ENCODE peak calls at places on chromosomes 5 and 9, in four cellular contexts. S is psoas muscle, N is GM06990, I is heart left ventricle. T is an unnamed sample.

GRCh38 chr5:78838753-78839152 is 146.4 kb downstream of the ARSB start:
- DNase-seq in N (no peak), I (no peak), S (no peak), T (no peak)

GRCh38 chr9:86802900-86803673 is 144.2 kb downstream of the GAS1 start:
- DNase-seq in I (no peak), S (no peak), N (no peak), T (no peak)

GRCh38 chr9:104931256-104931655 is 3.3 kb upstream of the ABCA1 start:
- DNase-seq in I (no peak), S (no peak), N (no peak), T (no peak)

GRCh38 chr5:139243425-139243965 is 45.3 kb upstream of the SIL1 start:
- DNase-seq in N (no peak), S (no peak), I (no peak), T (no peak)

GRCh38 chr5:109929371-109929770 is 239.6 kb downstream of the MAN2A1 start:
- DNase-seq in S (no peak), I (no peak), N (no peak), T (no peak)

GRCh38 chr9:132351404-132352050 is 3.3 kb downstream of the SETX start:
- DNase-seq in I (no peak), N (no peak), S (no peak), T (peak; percentile 37)

GRCh38 chr5:2192496-2192895 is 309.8 kb upstream of the IRX4 start:
- DNase-seq in N (no peak), I (no peak), S (no peak), T (no peak)

GRCh38 chr9:136170291-136170901 is 34.5 kb downstream of the LHX3 start:
- DNase-seq in N (peak; percentile 40), S (no peak), I (peak; percentile 21), T (peak; percentile 50)

GRCh38 chr5:137611926-137612435 is 112.9 kb upstream of the SPOCK1 start:
- DNase-seq in S (no peak), N (no peak), I (no peak), T (no peak)

GRCh38 chr5:32329395-32329834 is 16.7 kb upstream of the MTMR12 start:
- DNase-seq in I (peak; percentile 56), N (peak; percentile 53), S (peak; percentile 66), T (peak; percentile 81)

GRCh38 chr5:29214821-29215220 is 1978.7 kb upstream of the CDH6 start:
- DNase-seq in N (no peak), I (no peak), S (no peak), T (no peak)

GRCh38 chr5:142512680-142513042 is 173.2 kb downstream of the FGF1 start:
- DNase-seq in S (no peak), I (no peak), N (no peak), T (no peak)

GRCh38 chr5:122089614-122090013 is 11.6 kb upstream of the LOX start:
- DNase-seq in N (no peak), S (no peak), I (no peak), T (no peak)

GRCh38 chr5:100858987-100859545 is 44.0 kb downstream of the ST8SIA4 start:
- DNase-seq in I (no peak), S (no peak), N (no peak), T (no peak)

GRCh38 chr9:92064711-92065110 is 50.5 kb downstream of the SPTLC1 start:
- DNase-seq in N (no peak), I (no peak), S (no peak), T (no peak)

DNA sequence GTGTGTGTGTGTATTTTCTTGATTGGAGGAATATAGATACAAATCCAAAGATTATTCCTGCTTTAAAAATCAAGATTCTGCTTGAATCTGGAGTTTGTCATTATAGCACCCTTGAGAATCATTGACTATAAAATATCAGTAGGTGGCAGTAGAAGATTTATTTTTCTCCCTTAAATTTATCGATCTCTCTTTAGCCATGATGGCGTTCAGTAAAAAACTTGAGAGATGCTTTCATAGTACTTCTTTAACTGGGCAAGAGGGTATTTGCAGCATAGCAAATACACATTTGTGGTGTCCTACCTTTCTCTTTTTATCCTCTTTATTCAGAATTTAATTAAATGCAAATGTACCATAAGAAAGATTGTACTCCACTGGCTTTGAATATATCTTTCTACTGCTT is 307.7 kb downstream of the ADGRV1 start:
- DNase-seq in I (no peak), N (peak; percentile 1), S (no peak), T (peak; percentile 14)
- TF ChIP-seq CTCF in I (peak; percentile 68), N (peak; percentile 36), S (peak; percentile 60), T (peak; percentile 16)

DNA sequence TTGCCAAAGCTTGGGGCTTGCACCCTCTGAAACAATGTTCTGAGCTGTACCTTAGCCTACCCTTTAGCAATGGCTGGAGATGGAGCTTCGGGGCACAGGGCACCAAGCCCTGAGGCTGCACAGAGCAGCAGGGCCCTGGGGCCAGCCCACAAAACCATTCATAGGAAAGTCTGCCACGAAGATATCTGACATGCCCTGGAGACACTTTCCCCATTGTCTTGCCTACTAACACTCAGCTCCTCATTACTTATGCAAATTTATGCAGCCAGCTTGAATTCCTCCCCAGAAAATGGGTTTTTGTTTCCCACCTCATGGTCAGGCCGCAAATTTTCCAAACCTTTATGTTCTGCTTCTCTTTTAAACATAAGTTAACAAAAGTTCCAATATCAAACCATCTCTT is 105.7 kb downstream of the DTWD2 start:
- DNase-seq in S (no peak), I (no peak), N (no peak), T (no peak)
- H3K4me3 ChIP-seq in S (no peak overlapping the region), I (no peak overlapping the region), N (no peak overlapping the region), T (no peak overlapping the region)

DNA sequence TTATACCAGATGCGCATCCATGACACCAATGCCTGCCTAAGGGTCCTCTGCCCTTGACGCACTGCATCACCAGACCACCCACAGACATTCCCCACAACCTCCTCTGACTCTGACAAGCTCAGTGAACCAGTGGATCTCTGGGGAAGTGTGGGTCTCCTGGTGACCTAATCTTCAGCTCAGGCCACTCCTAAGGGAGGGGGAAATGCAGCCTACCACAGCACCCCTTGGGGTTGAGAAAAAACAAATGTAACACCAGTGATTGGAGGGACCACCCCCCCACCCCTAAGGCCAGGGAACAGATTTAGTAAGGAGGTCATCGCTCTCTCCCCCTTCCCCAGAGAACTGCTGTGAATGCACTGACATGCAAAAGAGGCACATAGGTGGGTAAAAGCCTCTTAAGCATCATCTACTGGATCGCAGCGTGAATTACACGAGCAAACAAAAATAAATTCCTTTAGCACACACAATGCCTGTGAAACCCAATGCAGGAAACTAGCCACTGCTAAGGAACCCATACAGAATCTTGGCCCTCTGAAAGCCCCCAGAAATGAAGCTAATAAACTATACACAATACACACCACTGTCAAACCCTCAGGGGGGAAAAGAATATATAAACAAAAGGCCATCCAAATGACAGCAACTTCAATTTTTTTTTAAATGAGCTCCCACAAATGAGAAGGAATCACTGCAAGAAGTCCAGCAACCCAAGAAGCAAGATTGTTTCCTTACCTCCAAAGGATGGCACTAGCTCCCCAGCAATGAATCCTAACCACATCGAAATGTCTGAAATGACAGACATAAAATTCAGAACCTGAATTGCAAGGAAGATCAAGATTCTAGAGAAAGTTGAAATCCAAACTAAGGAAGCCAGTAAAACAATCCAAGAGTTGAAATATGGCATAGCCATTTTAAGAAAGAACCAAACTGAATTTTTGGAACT is 513.7 kb upstream of the PTGER4 start:
- DNase-seq in N (no peak), S (no peak), I (no peak), T (peak; percentile 6)
- TF ChIP-seq CTCF in N (no peak), S (no peak), I (peak; percentile 38), T (no peak)

DNA sequence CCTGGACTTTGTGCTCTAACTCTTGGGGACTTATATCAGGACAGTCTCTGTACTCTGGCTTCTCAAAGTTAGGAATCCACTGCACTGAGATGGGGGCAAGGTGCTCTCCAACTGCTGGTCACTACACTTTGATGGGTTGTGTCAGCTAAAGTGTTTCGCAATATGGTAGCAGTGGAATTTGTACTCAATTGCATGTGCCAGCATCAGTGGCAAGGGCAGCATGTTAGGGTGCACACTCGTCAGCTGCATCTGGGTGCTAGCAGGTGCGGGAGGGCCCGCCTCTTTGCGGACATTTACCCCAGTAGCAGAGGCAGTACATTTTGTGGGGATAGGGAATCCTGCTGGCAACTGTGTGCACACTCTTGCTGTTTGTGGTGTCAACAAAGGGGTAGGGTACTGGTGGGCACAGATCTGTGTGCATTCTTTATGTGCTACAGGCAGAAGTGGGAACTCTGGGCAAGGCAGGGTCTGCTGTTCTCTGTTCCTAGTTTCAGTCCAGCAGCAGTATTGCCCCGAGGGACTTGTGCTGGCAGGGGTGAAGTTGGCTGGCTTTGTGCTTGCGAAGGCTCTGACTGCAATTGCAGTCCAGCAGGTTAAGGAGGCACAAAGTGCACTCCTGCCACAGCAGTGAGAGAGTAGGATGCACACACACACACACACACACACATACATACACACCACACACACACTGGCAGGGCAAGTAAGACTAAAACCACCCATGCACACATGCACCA is 924.8 kb upstream of the CDH9 start:
- DNase-seq in I (no peak), N (no peak), S (no peak), T (no peak)
- H3K4me3 ChIP-seq in I (no peak overlapping the region), N (no peak overlapping the region), S (no peak overlapping the region), T (no peak overlapping the region)

DNA sequence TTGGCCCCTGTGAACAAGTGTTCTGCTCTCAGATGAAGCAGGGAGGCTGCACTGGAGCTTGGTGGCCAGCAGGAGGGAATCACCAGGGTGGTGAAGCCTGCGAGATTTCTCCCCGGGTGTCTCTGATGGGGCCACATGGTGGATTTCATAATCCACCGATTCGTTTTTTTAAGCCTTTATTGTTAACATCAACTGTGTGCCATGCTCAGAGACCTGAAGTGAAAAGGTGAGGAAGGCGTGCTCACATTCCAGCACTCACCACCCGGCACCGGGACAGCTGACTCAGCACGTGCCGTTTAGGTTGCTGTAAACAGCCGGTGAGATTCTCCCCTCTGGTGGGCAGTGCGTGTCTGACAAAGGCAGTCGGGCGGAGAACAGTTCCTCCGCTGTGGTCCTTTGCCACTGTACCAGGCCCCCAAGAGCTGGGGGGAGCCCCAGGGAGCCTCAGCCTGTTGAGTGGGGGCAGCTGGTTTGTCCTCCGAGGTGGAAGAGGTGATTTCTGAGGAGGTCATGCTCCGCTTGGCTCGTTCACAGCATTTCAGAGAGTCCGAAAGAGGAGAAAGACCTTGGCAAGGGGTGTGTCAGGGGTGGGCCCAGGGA is 12.7 kb upstream of the AHRR start:
- DNase-seq in N (no peak), I (peak; percentile 47), S (peak; percentile 48), T (no peak)
- TF ChIP-seq CTCF in N (no peak), I (no peak), S (no peak), T (no peak)

GRCh38 chr9:27336829-27337228 is 39.9 kb upstream of the EQTN start:
- DNase-seq in I (no peak), N (no peak), S (no peak), T (no peak)

GRCh38 chr9:27329292-27329691 is 32.3 kb upstream of the EQTN start:
- DNase-seq in N (no peak), S (no peak), I (no peak), T (no peak)

GRCh38 chr9:27335088-27335487 is 38.1 kb upstream of the EQTN start:
- DNase-seq in N (no peak), S (no peak), I (no peak), T (no peak)

GRCh38 chr9:27331393-27331792 is 34.4 kb upstream of the EQTN start:
- DNase-seq in N (no peak), I (no peak), S (no peak), T (no peak)

GRCh38 chr9:27333241-27334052 is 36.5 kb upstream of the EQTN start:
- DNase-seq in I (peak; percentile 64), S (peak; percentile 74), N (no peak), T (peak; percentile 77)
- H3K4me3 ChIP-seq in I (no peak overlapping the region), S (no peak overlapping the region), N (no peak overlapping the region), T (no peak overlapping the region)

T was measured in GM12865.